ENCODE peak calls at places on chromosomes 4 and X, in five cellular contexts. X is fibroblast of lung, Z is lung, M is heart left ventricle, Q is cardiac muscle cell. P is an unnamed sample.

GRCh38 chrX:71911023-71911730 is 532 bp downstream of the NHSL2 start:
- DNase-seq in M (no peak), Q (no peak), X (peak; percentile 24), Z (no peak), P (no peak)

GRCh38 chr4:5399790-5400421 is 308.5 kb downstream of the EVC2 start:
- DNase-seq in X (peak; percentile 14), Q (peak; percentile 53), M (no peak), Z (no peak), P (no peak)

GRCh38 chr4:85102606-85103005 is 136.1 kb upstream of the WDFY3 start:
- DNase-seq in Q (no peak), X (no peak), M (no peak), Z (no peak), P (no peak)

GRCh38 chr4:112885897-112886296 is 163.6 kb upstream of the ANK2 start:
- DNase-seq in Q (no peak), Z (no peak), X (no peak), M (no peak), P (no peak)

GRCh38 chrX:82775426-82775825 is 732.7 kb upstream of the POU3F4 start:
- DNase-seq in X (no peak), Z (no peak), M (no peak), Q (no peak), P (no peak)

GRCh38 chr4:1601533-1601835 is 82.6 kb downstream of the FAM53A start:
- DNase-seq in M (no peak), Q (no peak), Z (no peak), X (no peak), P (no peak)

GRCh38 chrX:3550871-3551270 is 162.6 kb downstream of the PRKX start:
- DNase-seq in X (no peak), Q (no peak), M (no peak), Z (no peak), P (no peak)

GRCh38 chr4:62133498-62133897 is 933.4 kb downstream of the ADGRL3 start:
- DNase-seq in M (no peak), Q (no peak), Z (no peak), X (no peak), P (no peak)

GRCh38 chr4:119300072-119300387 is 21.9 kb downstream of the FABP2 start:
- DNase-seq in M (peak; percentile 54), X (peak; percentile 65), Q (peak; percentile 75), Z (peak; percentile 41), P (peak; percentile 82)

GRCh38 chrX:24145340-24146186 is 4.0 kb upstream of the ZFX start:
- DNase-seq in M (no peak), Q (no peak), X (peak; percentile 83), Z (no peak), P (no peak)

GRCh38 chr4:94732358-94732698 is 25.4 kb upstream of the BMPR1B start:
- DNase-seq in Z (no peak), M (no peak), X (no peak), Q (no peak), P (no peak)

GRCh38 chr4:139018971-139019758 is 3.6 kb downstream of the NOCT start:
- DNase-seq in Q (no peak), Z (no peak), X (peak; percentile 74), M (no peak), P (no peak)

GRCh38 chr4:78464265-78464664 is 87.3 kb upstream of the ANXA3 start:
- DNase-seq in Q (no peak), Z (no peak), X (no peak), M (no peak), P (no peak)

GRCh38 chr4:25928320-25928955 is 14.4 kb downstream of the SMIM20 start:
- DNase-seq in M (no peak), Q (no peak), Z (no peak), X (no peak), P (peak; percentile 55)

GRCh38 chr4:94453534-94453963 is 1.8 kb downstream of the PDLIM5 start:
- DNase-seq in X (no peak), Z (no peak), M (no peak), Q (peak; percentile 30), P (no peak)

GRCh38 chr4:43146198-43146597 is 253.7 kb downstream of the GRXCR1 start:
- DNase-seq in Q (no peak), M (no peak), Z (no peak), X (no peak), P (no peak)

GRCh38 chr4:184599492-184600135 is 49.6 kb downstream of the CASP3 start:
- DNase-seq in Z (no peak), Q (peak; percentile 92), X (peak; percentile 76), M (no peak), P (no peak)

GRCh38 chr4:113790478-113790877 is 28.9 kb upstream of the CAMK2D start:
- DNase-seq in Z (no peak), M (no peak), Q (no peak), X (no peak), P (no peak)

GRCh38 chrX:19630776-19631707 is 115.7 kb upstream of the MAP3K15 start:
- DNase-seq in Q (no peak), X (no peak), Z (no peak), M (no peak), P (no peak)

GRCh38 chr4:108492816-108493595 is 127.4 kb upstream of the RPL34 start:
- DNase-seq in Q (peak; percentile 29), Z (no peak), M (no peak), X (peak; percentile 14), P (no peak)

GRCh38 chr4:13544556-13545393 is 467 bp upstream of the NKX3-2 start:
- DNase-seq in X (peak; percentile 48), M (no peak), Q (peak; percentile 72), Z (peak; percentile 65), P (no peak)

GRCh38 chr4:90174622-90175023 is 47.4 kb downstream of the CCSER1 start:
- DNase-seq in X (no peak), Z (no peak), Q (no peak), M (no peak), P (no peak)

GRCh38 chr4:101599620-101600019 is 190.9 kb upstream of the BANK1 start:
- DNase-seq in Z (no peak), X (peak; percentile 52), Q (peak; percentile 51), M (no peak), P (no peak)

GRCh38 chr4:137253949-137254348 is 278.3 kb downstream of the PCDH18 start:
- DNase-seq in Q (no peak), Z (no peak), M (no peak), X (peak; percentile 83), P (no peak)

GRCh38 chr4:26281876-26282275 is 38.9 kb upstream of the RBPJ start:
- DNase-seq in Z (no peak), X (peak; percentile 25), Q (no peak), M (no peak), P (no peak)

GRCh38 chr4:79964020-79964714 is 108.9 kb downstream of the ANTXR2 start:
- DNase-seq in Q (no peak), Z (no peak), X (peak; percentile 18), M (no peak), P (no peak)

GRCh38 chr4:149718500-149718899 is 97.1 kb downstream of the IQCM start:
- DNase-seq in Z (no peak), Q (no peak), M (no peak), X (no peak), P (no peak)

GRCh38 chr4:105145913-105146285 is 777 bp upstream of the TET2 start:
- DNase-seq in Q (no peak), M (peak; percentile 59), X (peak; percentile 15), Z (peak; percentile 33), P (no peak)

GRCh38 chrX:130330706-130331105 is 9.0 kb upstream of the SLC25A14 start:
- DNase-seq in Q (peak; percentile 53), X (peak; percentile 47), Z (peak; percentile 35), M (peak; percentile 66), P (no peak)
- TF ChIP-seq CTCF in Q (peak; percentile 53), X (peak; percentile 58), Z (no peak), M (peak; percentile 30), P (no peak)

GRCh38 chrX:39773923-39774803 is 323.6 kb downstream of the BCOR start:
- DNase-seq in Z (no peak), Q (peak; percentile 79), M (no peak), X (peak; percentile 62), P (no peak)

GRCh38 chrX:39772057-39772832 is 325.5 kb downstream of the BCOR start:
- DNase-seq in Q (peak; percentile 37), M (no peak), Z (no peak), X (peak; percentile 77), P (no peak)

GRCh38 chrX:39769748-39770147 is 328.0 kb downstream of the BCOR start:
- DNase-seq in Z (no peak), Q (no peak), M (no peak), X (no peak), P (no peak)

GRCh38 chrX:39773150-39773549 is 324.6 kb downstream of the BCOR start:
- DNase-seq in M (no peak), Q (no peak), X (no peak), Z (no peak), P (no peak)

GRCh38 chrX:39771089-39771488 is 326.7 kb downstream of the BCOR start:
- DNase-seq in X (no peak), Z (no peak), Q (no peak), M (no peak), P (no peak)
- H3K27ac ChIP-seq in X (no peak overlapping the region), Z (no peak overlapping the region), Q (peak overlapping the region; percentile 76), M (no peak overlapping the region), P (no peak overlapping the region)

GRCh38 chr4:22488136-22488535 is 27.7 kb downstream of the ADGRA3 start:
- DNase-seq in Z (no peak), Q (no peak), M (no peak), X (no peak), P (no peak)

GRCh38 chr4:22485751-22486150 is 30.1 kb downstream of the ADGRA3 start:
- DNase-seq in X (peak; percentile 90), M (no peak), Z (no peak), Q (peak; percentile 80), P (no peak)

GRCh38 chr4:22483551-22483981 is 32.3 kb downstream of the ADGRA3 start:
- DNase-seq in M (no peak), Z (no peak), Q (peak; percentile 65), X (peak; percentile 93), P (no peak)

GRCh38 chr4:22487333-22487732 is 28.5 kb downstream of the ADGRA3 start:
- DNase-seq in X (no peak), Z (no peak), Q (no peak), M (no peak), P (no peak)

GRCh38 chr4:22486276-22486675 is 29.6 kb downstream of the ADGRA3 start:
- DNase-seq in Z (no peak), X (peak; percentile 73), M (no peak), Q (no peak), P (no peak)
- H3K4me1 ChIP-seq in Z (peaks cover 26% of the 10 kb centered on the region), X (peaks cover 22% of the 10 kb centered on the region), M (no peaks in the 10 kb centered on the region), Q (peaks cover 24% of the 10 kb centered on the region), P (peaks cover 3% of the 10 kb centered on the region)

DNA sequence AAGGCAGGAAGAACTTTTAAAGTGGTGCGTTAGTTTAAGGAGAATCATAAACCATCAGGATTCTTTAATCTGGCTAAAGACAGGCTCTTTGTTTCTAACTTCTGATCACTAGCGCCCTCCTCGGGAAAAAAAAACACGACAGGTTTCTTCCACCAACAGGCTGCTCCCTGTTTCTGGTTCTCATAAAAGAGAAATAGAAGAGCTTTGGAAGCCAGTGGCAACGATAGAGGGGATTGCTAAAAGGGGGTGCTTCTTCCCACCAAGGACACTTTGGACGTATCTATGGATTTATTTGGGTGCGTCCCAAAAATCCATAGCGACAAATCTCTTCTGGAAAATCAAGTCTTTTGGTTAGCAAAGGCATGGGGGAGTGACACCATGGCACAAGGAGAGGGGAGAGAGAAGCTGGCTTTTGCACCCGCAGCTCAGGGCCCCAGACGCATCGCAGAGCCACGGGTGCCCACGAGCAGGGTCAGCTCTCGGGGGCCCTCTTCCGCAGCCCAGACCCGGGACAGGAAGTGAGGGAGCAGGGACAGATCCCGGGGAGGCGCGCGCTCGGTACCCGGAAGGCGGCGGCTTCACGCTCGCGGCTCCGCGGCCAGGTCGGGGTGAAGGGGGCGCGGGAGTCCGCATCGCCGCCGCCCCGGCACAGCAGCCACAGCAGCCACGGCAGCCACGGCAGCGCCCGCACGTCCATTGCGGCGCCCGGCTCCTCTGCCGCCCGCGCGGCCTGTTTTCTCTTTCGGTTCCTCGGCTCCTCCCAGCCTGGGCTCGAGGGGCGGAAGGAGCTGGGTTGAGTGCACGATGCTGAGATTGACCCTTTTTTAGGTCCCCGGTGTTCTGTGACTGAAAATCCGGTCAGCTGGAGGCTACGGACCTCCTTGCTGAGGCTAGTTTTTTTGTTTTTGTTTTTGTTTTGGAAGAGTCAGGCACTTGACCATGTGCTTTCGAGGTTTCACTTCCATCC is at the start of gene CTSO:
- DNase-seq in M (peak; percentile 88), Z (peak; percentile 75), X (peak; percentile 73), Q (peak; percentile 88), P (peak; percentile 20)
- TF ChIP-seq CTCF in M (peak; percentile 66), Z (peak; percentile 39), X (peak; percentile 53), Q (peak; percentile 60), P (peak; percentile 52)